ENCODE peak calls at places on chromosomes 5 and 9, in ten cellular contexts. F is fibroblast of lung, U is brain microvascular endothelial cell, D is cardiac muscle cell, A is caudate nucleus, M is astrocyte, O is A549, N is spleen, H is right cardiac atrium, B is heart left ventricle. X is an unnamed sample.

GRCh38 chr5:23490993-23491392 is 16.4 kb upstream of the PRDM9 start:
- DNase-seq in F (no peak), U (no peak), D (no peak), A (no peak), M (no peak), O (no peak), N (no peak), H (no peak), B (no peak), X (no peak)

GRCh38 chr9:108468364-108468763 is 387.4 kb downstream of the ACTL7B start:
- DNase-seq in F (no peak), U (peak), D (peak), A (no peak), M (no peak), O (peak), N (no peak), H (peak), B (no peak), X (no peak)

GRCh38 chr9:113929634-113930092 is 53.6 kb downstream of the ZNF618 start:
- DNase-seq in F (peak), U (peak), D (peak), A (no peak), M (peak), O (no peak), N (no peak), H (no peak), B (no peak), X (no peak)

GRCh38 chr9:370081-370480 is 155.4 kb downstream of the DOCK8 start:
- DNase-seq in F (no peak), U (no peak), D (peak), A (no peak), M (no peak), O (no peak), N (no peak), H (no peak), B (no peak), X (no peak)

GRCh38 chr5:159427180-159428012 is 97.1 kb upstream of the IL12B start:
- DNase-seq in F (no peak), U (no peak), D (no peak), A (no peak), M (no peak), O (no peak), N (no peak), H (no peak), B (no peak), X (no peak)

GRCh38 chr5:134503088-134503936 is 22.2 kb upstream of the JADE2 start:
- DNase-seq in F (peak), U (peak), D (peak), A (no peak), M (peak), O (peak), N (peak), H (peak), B (peak), X (no peak)

GRCh38 chr5:10499066-10499465 is 57.4 kb downstream of the ROPN1L start:
- DNase-seq in F (no peak), U (no peak), D (no peak), A (no peak), M (no peak), O (no peak), N (peak), H (peak), B (no peak), X (no peak)

GRCh38 chr9:133125706-133126696 is 5.0 kb upstream of the RALGDS start:
- DNase-seq in F (peak), U (peak), D (peak), A (no peak), M (peak), O (no peak), N (no peak), H (peak), B (no peak), X (no peak)

GRCh38 chr5:88251048-88251711 is 17.5 kb downstream of the TMEM161B start:
- DNase-seq in F (peak), U (peak), D (no peak), A (no peak), M (peak), O (no peak), N (no peak), H (no peak), B (no peak), X (no peak)

GRCh38 chr5:98651715-98652114 is 121.7 kb upstream of the RGMB start:
- DNase-seq in F (no peak), U (no peak), D (no peak), A (no peak), M (no peak), O (no peak), N (no peak), H (no peak), B (no peak), X (no peak)

GRCh38 chr5:142871880-142872200 is 101.7 kb downstream of the ARHGAP26 start:
- DNase-seq in F (no peak), U (peak), D (peak), A (no peak), M (no peak), O (no peak), N (peak), H (peak), B (no peak), X (no peak)

GRCh38 chr5:55232194-55232984 is 1.0 kb downstream of the CCNO start:
- DNase-seq in F (no peak), U (no peak), D (peak), A (no peak), M (no peak), O (peak), N (peak), H (peak), B (no peak), X (peak)

GRCh38 chr5:132268698-132269551 is 11.4 kb downstream of the PDLIM4 start:
- DNase-seq in F (peak), U (no peak), D (no peak), A (no peak), M (peak), O (no peak), N (peak), H (peak), B (no peak), X (no peak)

GRCh38 chr5:112795342-112795741 is 57.7 kb downstream of the APC start:
- DNase-seq in F (no peak), U (no peak), D (no peak), A (no peak), M (no peak), O (no peak), N (no peak), H (no peak), B (no peak), X (no peak)

GRCh38 chr5:80508844-80509243 is 20.9 kb downstream of the FAM151B start:
- DNase-seq in F (no peak), U (no peak), D (no peak), A (no peak), M (no peak), O (no peak), N (no peak), H (no peak), B (no peak), X (no peak)

GRCh38 chr5:100901851-100902341 is 1.2 kb downstream of the ST8SIA4 start:
- DNase-seq in F (peak), U (no peak), D (peak), A (no peak), M (no peak), O (peak), N (peak), H (peak), B (no peak), X (no peak)

GRCh38 chr9:117459941-117460340 is 45.1 kb upstream of the ASTN2 start:
- DNase-seq in F (no peak), U (no peak), D (no peak), A (no peak), M (no peak), O (no peak), N (no peak), H (no peak), B (no peak), X (no peak)

GRCh38 chr9:110443146-110443877 is 105.6 kb upstream of the TXNDC8 start:
- DNase-seq in F (peak), U (peak), D (peak), A (no peak), M (peak), O (peak), N (no peak), H (no peak), B (no peak), X (no peak)

GRCh38 chr9:127783111-127783621 is 2.7 kb upstream of the CDK9 start:
- DNase-seq in F (no peak), U (no peak), D (no peak), A (no peak), M (no peak), O (no peak), N (peak), H (peak), B (peak), X (peak)

GRCh38 chr9:134314039-134314949 is 12.0 kb upstream of the RXRA start:
- DNase-seq in F (no peak), U (no peak), D (no peak), A (no peak), M (no peak), O (no peak), N (peak), H (peak), B (peak), X (peak)

DNA sequence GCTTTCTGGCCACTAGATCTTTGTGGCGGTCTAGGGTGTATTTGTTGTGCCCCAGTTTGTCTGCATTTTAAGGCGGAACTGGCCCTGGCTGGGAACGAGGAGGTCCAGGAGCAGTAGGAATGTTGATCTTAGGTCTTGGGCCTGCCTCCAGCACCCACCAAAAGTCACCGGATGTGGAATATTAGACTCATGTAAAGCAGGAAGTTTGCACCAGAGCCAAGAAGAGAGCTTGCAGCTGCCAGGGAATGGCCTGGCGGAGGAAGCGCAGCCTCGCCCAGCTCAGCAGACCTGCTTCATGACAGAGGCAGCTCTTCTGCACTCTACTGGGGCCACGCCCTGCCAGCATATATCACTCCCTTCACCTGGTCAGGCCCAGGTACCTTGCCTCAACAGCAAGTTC is 3.3 kb downstream of the GPX3 start:
- DNase-seq in F (peak), U (no peak), D (peak), A (no peak), M (peak), O (no peak), N (no peak), H (peak), B (peak), X (no peak)
- H3K27ac ChIP-seq in F (peak), U (no peak), D (no peak), A (peak), M (no peak), O (no peak), N (peak), H (peak), B (peak), X (no peak)

DNA sequence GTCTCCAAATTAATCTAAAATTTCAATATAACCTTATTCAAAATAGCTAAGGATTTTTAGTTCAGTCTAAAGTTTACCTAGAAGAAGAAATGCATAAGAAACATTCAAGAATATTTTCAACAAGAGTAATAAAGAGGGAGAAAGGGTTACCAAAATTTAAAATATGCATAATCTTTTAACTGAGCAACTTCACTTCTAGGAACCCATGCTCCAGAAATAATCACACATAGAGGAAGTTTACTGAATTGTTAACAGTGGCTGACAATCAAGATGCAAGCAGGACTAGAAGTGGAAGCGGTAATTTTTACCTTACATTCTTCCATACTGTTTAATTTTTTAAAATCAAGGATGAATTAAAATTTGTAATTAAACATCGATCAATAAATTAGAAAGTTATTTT is 1.9 kb downstream of the PJA2 start:
- DNase-seq in F (no peak), U (no peak), D (no peak), A (no peak), M (no peak), O (no peak), N (no peak), H (no peak), B (no peak), X (no peak)
- H3K27ac ChIP-seq in F (peak), U (no peak), D (peak), A (no peak), M (peak), O (no peak), N (peak), H (no peak), B (peak), X (no peak)

DNA sequence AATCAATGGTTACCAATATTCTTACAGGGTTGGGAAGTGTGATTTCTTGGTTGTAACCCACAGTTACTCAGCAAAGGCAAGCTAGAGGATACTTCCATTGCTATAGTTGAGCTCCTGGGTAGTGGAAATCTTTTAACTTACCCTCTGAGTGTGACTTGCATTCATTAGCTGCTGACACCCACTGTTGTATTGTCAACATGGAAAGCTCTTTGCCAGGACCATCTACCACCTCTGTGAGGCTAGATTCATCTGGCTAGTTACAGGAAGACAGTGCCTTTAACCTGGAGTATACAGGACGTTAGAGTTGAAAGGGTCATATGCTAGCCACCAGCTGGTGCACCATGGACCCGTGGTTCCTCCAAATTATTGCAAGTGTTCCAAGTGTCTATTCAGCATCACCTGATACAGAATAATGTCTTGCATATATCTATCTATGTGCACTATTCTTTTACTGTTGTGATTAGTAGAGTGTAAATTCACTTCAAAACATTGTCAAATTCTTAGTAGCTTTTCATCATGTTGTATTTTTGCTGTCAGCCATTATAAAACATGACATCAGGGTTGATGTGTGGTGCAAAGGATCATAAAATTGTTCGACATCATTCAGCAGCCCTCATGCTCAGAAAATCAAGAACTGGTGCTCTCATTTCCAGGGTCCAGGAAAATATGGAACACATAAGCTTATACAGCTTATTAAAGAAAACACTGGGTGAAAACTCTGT is 239.0 kb downstream of the PJA2 start:
- DNase-seq in F (no peak), U (no peak), D (no peak), A (no peak), M (no peak), O (no peak), N (no peak), H (no peak), B (no peak), X (no peak)
- H3K27ac ChIP-seq in F (no peak), U (no peak), D (no peak), A (no peak), M (no peak), O (no peak), N (no peak), H (no peak), B (no peak), X (no peak)

GRCh38 chr9:136735812-136736480 is 6.8 kb downstream of the LCN10 start:
- DNase-seq in F (no peak), U (no peak), D (no peak), A (no peak), M (no peak), O (no peak), N (no peak), H (peak), B (no peak), X (no peak)

GRCh38 chr9:136729926-136730325 is 12.8 kb downstream of the LCN10 start:
- DNase-seq in F (no peak), U (no peak), D (no peak), A (no peak), M (no peak), O (no peak), N (no peak), H (no peak), B (no peak), X (no peak)

GRCh38 chr9:136732446-136733178 is 10.1 kb downstream of the LCN10 start:
- DNase-seq in F (no peak), U (no peak), D (no peak), A (no peak), M (no peak), O (no peak), N (no peak), H (no peak), B (no peak), X (no peak)

GRCh38 chr9:136734837-136735496 is 7.8 kb downstream of the LCN10 start:
- DNase-seq in F (no peak), U (no peak), D (no peak), A (no peak), M (no peak), O (no peak), N (no peak), H (peak), B (no peak), X (no peak)

GRCh38 chr9:136733611-136734010 is 9.1 kb downstream of the LCN10 start:
- DNase-seq in F (no peak), U (no peak), D (no peak), A (no peak), M (no peak), O (no peak), N (no peak), H (peak), B (no peak), X (no peak)
- H3K27ac ChIP-seq in F (no peak), U (no peak), D (no peak), A (no peak), M (no peak), O (no peak), N (no peak), H (no peak), B (no peak), X (no peak)

GRCh38 chr5:117691364-117691763 is 1116.7 kb upstream of the SEMA6A start:
- DNase-seq in F (no peak), U (no peak), D (no peak), A (no peak), M (no peak), O (no peak), N (no peak), H (no peak), B (no peak), X (no peak)
- H3K27ac ChIP-seq in F (no peak), U (no peak), D (no peak), A (no peak), M (no peak), O (no peak), N (no peak), H (no peak), B (no peak), X (no peak)

X was measured in substantia nigra.